ENCODE peak calls at places on chromosome 19, in ten cellular contexts. H is activated CD4-positive, alpha-beta T cell treated with anti-CD3 and anti-CD28 coated beads, Interleukin-2, amount 50 U/mL, for 1 hour; Y is NCI-H2081; U is body of pancreas; D is activated naive CD4-positive, alpha-beta T cell treated with anti-CD3 and anti-CD28 coated beads for 36 hours; I is stromal cell of bone marrow; L is LNCaP clone FGC; Z is GM10248; V is amniotic stem cell; S is activated CD8-positive, alpha-beta memory T cell treated with anti-CD3 and anti-CD28 coated beads for 1 hour. P is an unnamed sample.

GRCh38 chr19:13938361-13939027 is at the start of gene PODNL1:
- DNase-seq in H (no peak), Y (no peak), U (no peak), D (no peak), I (peak; percentile 66), L (no peak), Z (no peak), V (peak; percentile 33), S (no peak), P (peak; percentile 48)

GRCh38 chr19:21505459-21506393 is at the start of gene ZNF429:
- DNase-seq in H (peak; percentile 86), Y (peak; percentile 90), U (peak; percentile 92), D (peak; percentile 96), I (peak; percentile 92), L (peak; percentile 87), Z (peak; percentile 93), V (peak; percentile 83), S (peak; percentile 80), P (peak; percentile 64)

GRCh38 chr19:10929402-10929794 is 787 bp downstream of the TIMM29 start:
- DNase-seq in H (no peak), Y (no peak), U (no peak), D (no peak), I (no peak), L (no peak), Z (no peak), V (no peak), S (no peak), P (no peak)

GRCh38 chr19:3234800-3235199 is 10.3 kb downstream of the CELF5 start:
- DNase-seq in H (no peak), Y (no peak), U (no peak), D (peak; percentile 42), I (no peak), L (no peak), Z (no peak), V (no peak), S (no peak), P (no peak)

GRCh38 chr19:13172335-13173128 is 22.3 kb downstream of the IER2 start:
- DNase-seq in H (peak; percentile 79), Y (no peak), U (peak; percentile 71), D (peak; percentile 93), I (no peak), L (no peak), Z (peak; percentile 26), V (peak; percentile 60), S (peak; percentile 74), P (no peak)

GRCh38 chr19:1126984-1127760 is 23.4 kb downstream of the GPX4 start:
- DNase-seq in H (no peak), Y (no peak), U (no peak), D (no peak), I (no peak), L (no peak), Z (no peak), V (no peak), S (no peak), P (no peak)

GRCh38 chr19:52296400-52296772 is 583 bp upstream of the ZNF480 start:
- DNase-seq in H (no peak), Y (no peak), U (no peak), D (no peak), I (no peak), L (no peak), Z (no peak), V (no peak), S (no peak), P (no peak)

GRCh38 chr19:41859618-41860418 is at the start of gene RPS19:
- DNase-seq in H (peak; percentile 98), Y (peak; percentile 98), U (peak; percentile 99), D (peak; percentile 99), I (peak; percentile 98), L (peak; percentile 89), Z (peak; percentile 97), V (peak; percentile 98), S (peak; percentile 98), P (peak; percentile 95)

GRCh38 chr19:16654151-16654550 is 5.8 kb downstream of the SMIM7 start:
- DNase-seq in H (no peak), Y (no peak), U (no peak), D (no peak), I (no peak), L (no peak), Z (no peak), V (no peak), S (no peak), P (no peak)

GRCh38 chr19:6737873-6738725 is 719 bp upstream of the GPR108 start:
- DNase-seq in H (peak; percentile 71), Y (no peak), U (peak; percentile 99), D (peak; percentile 93), I (peak; percentile 54), L (peak; percentile 100), Z (peak; percentile 63), V (peak; percentile 52), S (peak; percentile 44), P (no peak)

GRCh38 chr19:36514012-36514612 is 14.0 kb downstream of the ZNF260 start:
- DNase-seq in H (no peak), Y (no peak), U (no peak), D (no peak), I (no peak), L (no peak), Z (no peak), V (no peak), S (no peak), P (no peak)

GRCh38 chr19:10043286-10043927 is 30.1 kb downstream of the RDH8 start:
- DNase-seq in H (no peak), Y (no peak), U (no peak), D (no peak), I (no peak), L (peak; percentile 8), Z (no peak), V (no peak), S (no peak), P (no peak)

GRCh38 chr19:17235618-17236413 is 9.8 kb downstream of the OCEL1 start:
- DNase-seq in H (peak; percentile 75), Y (peak; percentile 75), U (peak; percentile 63), D (peak; percentile 79), I (peak; percentile 41), L (no peak), Z (peak; percentile 79), V (peak; percentile 43), S (peak; percentile 59), P (no peak)

GRCh38 chr19:35555301-35556005 is 8.0 kb downstream of the ATP4A start:
- DNase-seq in H (no peak), Y (no peak), U (no peak), D (no peak), I (no peak), L (no peak), Z (no peak), V (no peak), S (no peak), P (no peak)

GRCh38 chr19:56837492-56837891 is 3.0 kb downstream of the PEG3 start:
- DNase-seq in H (no peak), Y (no peak), U (peak; percentile 86), D (no peak), I (peak; percentile 18), L (peak; percentile 90), Z (no peak), V (no peak), S (no peak), P (no peak)

GRCh38 chr19:55283548-55284393 is at the start of gene BRSK1:
- DNase-seq in H (peak; percentile 48), Y (peak; percentile 82), U (no peak), D (peak; percentile 71), I (no peak), L (no peak), Z (no peak), V (peak; percentile 65), S (no peak), P (no peak)

GRCh38 chr19:17829855-17830566 is 8.7 kb upstream of the INSL3 start:
- DNase-seq in H (no peak), Y (peak; percentile 57), U (peak; percentile 15), D (no peak), I (no peak), L (no peak), Z (no peak), V (no peak), S (no peak), P (no peak)

GRCh38 chr19:46374526-46375475 is 27.9 kb downstream of the PPP5C start:
- DNase-seq in H (no peak), Y (no peak), U (peak; percentile 10), D (no peak), I (no peak), L (no peak), Z (no peak), V (no peak), S (no peak), P (no peak)

GRCh38 chr19:2631213-2631821 is 71.2 kb downstream of the GNG7 start:
- DNase-seq in H (no peak), Y (no peak), U (no peak), D (no peak), I (no peak), L (no peak), Z (no peak), V (no peak), S (no peak), P (no peak)

GRCh38 chr19:2255112-2255845 is 938 bp downstream of the JSRP1 start:
- DNase-seq in H (no peak), Y (no peak), U (no peak), D (no peak), I (no peak), L (no peak), Z (no peak), V (no peak), S (no peak), P (no peak)

GRCh38 chr19:3132971-3133792 is 2.7 kb upstream of the GNA15 start:
- DNase-seq in H (peak; percentile 74), Y (peak; percentile 89), U (no peak), D (peak; percentile 96), I (no peak), L (peak; percentile 13), Z (peak; percentile 81), V (no peak), S (peak; percentile 66), P (peak; percentile 63)

GRCh38 chr19:51016798-51017683 is 2.5 kb downstream of the KLK10 start:
- DNase-seq in H (peak; percentile 37), Y (no peak), U (peak; percentile 81), D (peak; percentile 32), I (no peak), L (no peak), Z (peak; percentile 86), V (no peak), S (no peak), P (no peak)

GRCh38 chr19:10252707-10253106 is 693 bp downstream of the MRPL4 start:
- DNase-seq in H (no peak), Y (no peak), U (no peak), D (no peak), I (no peak), L (no peak), Z (no peak), V (no peak), S (no peak), P (no peak)

GRCh38 chr19:920051-920857 is 3.1 kb downstream of the KISS1R start:
- DNase-seq in H (peak; percentile 75), Y (peak; percentile 60), U (no peak), D (peak; percentile 63), I (no peak), L (no peak), Z (peak; percentile 71), V (no peak), S (peak; percentile 49), P (no peak)

GRCh38 chr19:56476671-56477428 is at the start of gene ZNF667:
- DNase-seq in H (no peak), Y (no peak), U (no peak), D (peak; percentile 12), I (peak; percentile 53), L (no peak), Z (no peak), V (peak; percentile 42), S (peak; percentile 17), P (no peak)

GRCh38 chr19:44303976-44304568 is 753 bp downstream of the ZNF235 start:
- DNase-seq in H (no peak), Y (no peak), U (no peak), D (no peak), I (peak; percentile 19), L (no peak), Z (peak; percentile 17), V (peak; percentile 25), S (no peak), P (peak; percentile 24)

GRCh38 chr19:45973564-45974338 is at the start of gene NOVA2:
- DNase-seq in H (no peak), Y (peak; percentile 56), U (peak; percentile 35), D (peak; percentile 50), I (no peak), L (no peak), Z (peak; percentile 74), V (no peak), S (no peak), P (no peak)

GRCh38 chr19:58543826-58544590 is at the start of gene TRIM28:
- DNase-seq in H (peak; percentile 100), Y (no peak), U (peak; percentile 98), D (peak; percentile 100), I (peak; percentile 98), L (peak; percentile 92), Z (peak; percentile 100), V (no peak), S (peak; percentile 100), P (peak; percentile 97)

P was measured in BJ.